ENCODE peak calls at places on chromosomes 6 and 20, in nine cellular contexts. P is caudate nucleus; N is CD4-positive, CD25-positive, alpha-beta regulatory T cell; R is uterus; X is ovary; Y is tibial artery; M is sigmoid colon; H is AG04450; E is IMR-90. D is an unnamed sample.
A peak's percentile ranks its signal among the peaks of the same experiment; 100 is the strongest.

GRCh38 chr6:52375780-52376556 is 14.0 kb downstream of the PAQR8 start:
- DNase-seq in H (no peak), Y (no peak), N (no peak), X (no peak), M (no peak), R (no peak), P (no peak), E (no peak), D (no peak)

GRCh38 chr6:49030621-49031020 is 432.4 kb downstream of the MMUT start:
- DNase-seq in H (no peak), Y (no peak), M (no peak), N (no peak), R (no peak), E (no peak), P (no peak), X (no peak), D (no peak)

GRCh38 chr20:13458860-13459451 is 179.8 kb downstream of the TASP1 start:
- DNase-seq in Y (no peak), P (no peak), H (no peak), M (no peak), N (no peak), E (peak; percentile 41), X (no peak), R (no peak), D (peak; percentile 31)

GRCh38 chr20:38434310-38434741 is 802 bp downstream of the SNHG17 start:
- DNase-seq in R (no peak), Y (no peak), H (no peak), E (peak; percentile 23), X (peak; percentile 32), P (no peak), N (peak; percentile 38), M (no peak), D (no peak)

GRCh38 chr6:21046276-21046675 is 512.0 kb downstream of the CDKAL1 start:
- DNase-seq in N (no peak), Y (no peak), R (no peak), H (no peak), E (no peak), P (no peak), X (no peak), M (no peak), D (no peak)

GRCh38 chr6:161435426-161436065 is 161.7 kb upstream of the AGPAT4 start:
- DNase-seq in E (no peak), M (no peak), H (no peak), P (no peak), N (no peak), X (no peak), R (no peak), Y (no peak), D (peak; percentile 67)

GRCh38 chr20:16580127-16580526 is 6.9 kb upstream of the KIF16B start:
- DNase-seq in E (peak; percentile 77), M (no peak), X (no peak), H (no peak), P (no peak), N (no peak), R (no peak), Y (no peak), D (peak; percentile 64)

GRCh38 chr6:159926542-159927203 is 35.9 kb downstream of the MAS1 start:
- DNase-seq in M (no peak), Y (no peak), H (no peak), P (no peak), N (no peak), E (no peak), X (no peak), R (no peak), D (no peak)

GRCh38 chr20:64247312-64247627 is 8.3 kb upstream of the PCMTD2 start:
- DNase-seq in N (no peak), Y (peak; percentile 55), H (no peak), P (no peak), M (no peak), X (peak; percentile 4), E (no peak), R (no peak), D (peak; percentile 27)

GRCh38 chr6:20647585-20647984 is 113.3 kb downstream of the CDKAL1 start:
- DNase-seq in X (no peak), E (no peak), P (no peak), M (no peak), H (no peak), Y (no peak), N (no peak), R (no peak), D (no peak)

GRCh38 chr6:34472425-34472824 is 6.5 kb downstream of the PACSIN1 start:
- DNase-seq in N (no peak), P (no peak), H (no peak), R (no peak), M (no peak), Y (no peak), X (no peak), E (no peak), D (no peak)

GRCh38 chr6:41578714-41579610 is 32.8 kb downstream of the FOXP4 start:
- DNase-seq in R (no peak), X (no peak), M (no peak), E (peak; percentile 33), H (no peak), Y (no peak), N (no peak), P (no peak), D (no peak)

GRCh38 chr6:41580690-41581089 is 34.5 kb downstream of the FOXP4 start:
- DNase-seq in Y (no peak), E (no peak), X (no peak), R (no peak), M (no peak), H (no peak), P (no peak), N (no peak), D (no peak)

GRCh38 chr6:41583576-41583975 is 37.4 kb downstream of the FOXP4 start:
- DNase-seq in R (no peak), M (no peak), P (no peak), N (no peak), Y (no peak), H (no peak), X (no peak), E (no peak), D (no peak)

GRCh38 chr6:41582540-41582939 is 36.4 kb downstream of the FOXP4 start:
- DNase-seq in H (no peak), M (no peak), P (no peak), E (no peak), R (no peak), Y (no peak), N (no peak), X (no peak), D (no peak)

GRCh38 chr6:41581381-41581991 is 35.3 kb downstream of the FOXP4 start:
- DNase-seq in E (peak; percentile 89), H (peak; percentile 59), M (peak; percentile 80), Y (peak; percentile 86), P (no peak), R (peak; percentile 35), N (no peak), X (no peak), D (peak; percentile 99)
- H3K27ac ChIP-seq in E (peak overlapping the region; percentile 47), H (peak overlapping the region; percentile 55), M (no peak overlapping the region), Y (peak overlapping the region; percentile 14), P (no peak overlapping the region), R (no peak overlapping the region), N (no peak overlapping the region), X (no peak overlapping the region), D (peak overlapping the region; percentile 77)

GRCh38 chr6:158630944-158631616 is 13.5 kb downstream of the DYNLT1 start:
- DNase-seq in P (no peak), R (peak; percentile 73), N (no peak), H (no peak), X (peak; percentile 56), E (peak; percentile 68), M (peak; percentile 78), Y (peak; percentile 98), D (peak; percentile 97)
- H3K27ac ChIP-seq in P (no peak overlapping the region), R (peak overlapping the region; percentile 74), N (peak overlapping the region; percentile 17), H (peak overlapping the region; percentile 82), X (no peak overlapping the region), E (peak overlapping the region; percentile 70), M (peak overlapping the region; percentile 54), Y (peak overlapping the region; percentile 94), D (peak overlapping the region; percentile 88)

GRCh38 chr6:45483501-45483900 is 105.8 kb upstream of the SUPT3H start:
- DNase-seq in N (no peak), H (no peak), R (no peak), P (no peak), E (peak; percentile 38), M (no peak), Y (no peak), X (no peak), D (no peak)

GRCh38 chr6:45479834-45480696 is 102.3 kb upstream of the SUPT3H start:
- DNase-seq in R (no peak), H (peak; percentile 71), N (no peak), P (no peak), Y (no peak), X (no peak), M (no peak), E (peak; percentile 88), D (no peak)

GRCh38 chr6:45478235-45478634 is 100.5 kb upstream of the SUPT3H start:
- DNase-seq in M (no peak), Y (no peak), R (no peak), H (no peak), E (peak; percentile 79), P (no peak), N (no peak), X (no peak), D (no peak)

GRCh38 chr6:45483021-45483420 is 105.3 kb upstream of the SUPT3H start:
- DNase-seq in H (peak; percentile 89), R (peak; percentile 17), N (no peak), E (peak; percentile 98), Y (no peak), X (no peak), M (no peak), P (no peak), D (no peak)

GRCh38 chr6:45480697-45481415 is 103.1 kb upstream of the SUPT3H start:
- DNase-seq in Y (no peak), N (no peak), E (no peak), X (no peak), P (no peak), M (no peak), H (no peak), R (no peak), D (no peak)
- H3K27ac ChIP-seq in Y (no peak overlapping the region), N (no peak overlapping the region), E (peak overlapping the region; percentile 26), X (no peak overlapping the region), P (peak overlapping the region; percentile 56), M (no peak overlapping the region), H (no peak overlapping the region), R (peak overlapping the region; percentile 45), D (peak overlapping the region; percentile 96)

GRCh38 chr6:113451030-113451429 is 406.1 kb upstream of the MARCKS start:
- DNase-seq in H (no peak), R (no peak), E (no peak), Y (no peak), M (no peak), X (no peak), N (no peak), P (no peak), D (no peak)

GRCh38 chr6:113445201-113445600 is 411.9 kb upstream of the MARCKS start:
- DNase-seq in H (no peak), N (no peak), P (no peak), M (no peak), E (no peak), R (no peak), Y (no peak), X (no peak), D (no peak)

GRCh38 chr6:113447088-113447831 is 409.9 kb upstream of the MARCKS start:
- DNase-seq in P (no peak), X (no peak), H (peak; percentile 76), R (no peak), E (peak; percentile 97), Y (no peak), M (no peak), N (no peak), D (peak; percentile 44)

GRCh38 chr6:113450061-113450465 is 407.1 kb upstream of the MARCKS start:
- DNase-seq in H (no peak), E (peak; percentile 51), N (no peak), R (no peak), P (no peak), M (no peak), Y (no peak), X (no peak), D (no peak)

GRCh38 chr6:113449051-113449450 is 408.1 kb upstream of the MARCKS start:
- DNase-seq in N (no peak), P (no peak), R (no peak), X (no peak), Y (no peak), M (no peak), H (no peak), E (peak; percentile 76), D (peak; percentile 3)
- H3K27ac ChIP-seq in N (no peak overlapping the region), P (no peak overlapping the region), R (no peak overlapping the region), X (no peak overlapping the region), Y (no peak overlapping the region), M (no peak overlapping the region), H (no peak overlapping the region), E (no peak overlapping the region), D (peak overlapping the region; percentile 73)